ENCODE peak calls at places on chromosomes 3 and 15, in six cellular contexts. O is tibial artery, U is adrenal gland, G is upper lobe of right lung, A is breast epithelium, E is AG04450. I is an unnamed sample.

GRCh38 chr3:127637546-127637945 is 8.6 kb downstream of the PODXL2 start:
- DNase-seq in E (no peak), A (no peak), U (no peak), G (peak; percentile 4), O (no peak), I (no peak)

GRCh38 chr15:97840501-97840900 is 120.0 kb upstream of the ARRDC4 start:
- DNase-seq in E (no peak), G (no peak), A (no peak), U (no peak), O (no peak), I (no peak)

GRCh38 chr3:139953131-139953910 is 18.3 kb downstream of the CLSTN2 start:
- DNase-seq in A (no peak), E (no peak), G (no peak), U (no peak), O (no peak), I (no peak)

GRCh38 chr3:178947738-178948137 is 123.9 kb downstream of the ZMAT3 start:
- DNase-seq in O (no peak), U (no peak), E (no peak), A (no peak), G (no peak), I (no peak)

GRCh38 chr3:52292247-52293065 is 4.8 kb downstream of the GLYCTK start:
- DNase-seq in G (no peak), A (no peak), E (no peak), O (no peak), U (no peak), I (no peak)

GRCh38 chr3:179672918-179673317 is 20.1 kb downstream of the USP13 start:
- DNase-seq in O (no peak), U (no peak), E (no peak), A (no peak), G (no peak), I (no peak)

GRCh38 chr3:116179091-116179490 is 266.2 kb downstream of the LSAMP start:
- DNase-seq in O (no peak), G (no peak), U (no peak), E (peak; percentile 15), A (no peak), I (no peak)

GRCh38 chr3:54625805-54626787 is 301.8 kb downstream of the LRTM1 start:
- DNase-seq in A (no peak), E (no peak), G (no peak), O (no peak), U (no peak), I (no peak)

GRCh38 chr3:194058189-194058571 is 77.8 kb upstream of the HES1 start:
- DNase-seq in U (peak; percentile 65), O (peak; percentile 44), G (peak; percentile 75), A (peak; percentile 27), E (no peak), I (peak; percentile 13)

GRCh38 chr3:86785381-86785780 is 205.6 kb downstream of the VGLL3 start:
- DNase-seq in A (no peak), E (no peak), G (no peak), O (no peak), U (no peak), I (no peak)

GRCh38 chr3:4472766-4473165 is 5.7 kb upstream of the SUMF1 start:
- DNase-seq in U (no peak), E (no peak), A (no peak), O (no peak), G (no peak), I (no peak)

GRCh38 chr3:159828542-159828943 is 160.1 kb upstream of the IL12A start:
- DNase-seq in A (no peak), E (no peak), U (no peak), G (no peak), O (no peak), I (no peak)

GRCh38 chr15:99279290-99279689 is 28.0 kb downstream of the LRRC28 start:
- DNase-seq in U (no peak), E (no peak), O (no peak), A (no peak), G (no peak), I (no peak)

GRCh38 chr3:124049203-124049748 is 57.4 kb upstream of the ROPN1 start:
- DNase-seq in A (no peak), G (no peak), U (no peak), E (no peak), O (no peak), I (no peak)

GRCh38 chr3:155026999-155027591 is 53.0 kb upstream of the MME start:
- DNase-seq in A (no peak), U (no peak), O (no peak), E (no peak), G (no peak), I (no peak)

GRCh38 chr3:186964071-186964470 is 33.7 kb downstream of the ST6GAL1 start:
- DNase-seq in O (no peak), U (no peak), E (no peak), G (no peak), A (no peak), I (no peak)

GRCh38 chr3:15331606-15332404 is 581 bp downstream of the SH3BP5 start:
- DNase-seq in O (peak; percentile 52), E (no peak), G (peak; percentile 78), A (no peak), U (peak; percentile 70), I (peak; percentile 11)

GRCh38 chr15:71713191-71713798 is 97.1 kb upstream of the NR2E3 start:
- DNase-seq in A (peak; percentile 18), G (no peak), U (no peak), E (no peak), O (no peak), I (no peak)

GRCh38 chr3:49370585-49371290 is 12.6 kb upstream of the GPX1 start:
- DNase-seq in U (no peak), O (no peak), E (no peak), G (no peak), A (no peak), I (no peak)

GRCh38 chr15:66908503-66909095 is 156.8 kb upstream of the SMAD3 start:
- DNase-seq in E (no peak), A (no peak), U (no peak), G (no peak), O (no peak), I (no peak)

DNA sequence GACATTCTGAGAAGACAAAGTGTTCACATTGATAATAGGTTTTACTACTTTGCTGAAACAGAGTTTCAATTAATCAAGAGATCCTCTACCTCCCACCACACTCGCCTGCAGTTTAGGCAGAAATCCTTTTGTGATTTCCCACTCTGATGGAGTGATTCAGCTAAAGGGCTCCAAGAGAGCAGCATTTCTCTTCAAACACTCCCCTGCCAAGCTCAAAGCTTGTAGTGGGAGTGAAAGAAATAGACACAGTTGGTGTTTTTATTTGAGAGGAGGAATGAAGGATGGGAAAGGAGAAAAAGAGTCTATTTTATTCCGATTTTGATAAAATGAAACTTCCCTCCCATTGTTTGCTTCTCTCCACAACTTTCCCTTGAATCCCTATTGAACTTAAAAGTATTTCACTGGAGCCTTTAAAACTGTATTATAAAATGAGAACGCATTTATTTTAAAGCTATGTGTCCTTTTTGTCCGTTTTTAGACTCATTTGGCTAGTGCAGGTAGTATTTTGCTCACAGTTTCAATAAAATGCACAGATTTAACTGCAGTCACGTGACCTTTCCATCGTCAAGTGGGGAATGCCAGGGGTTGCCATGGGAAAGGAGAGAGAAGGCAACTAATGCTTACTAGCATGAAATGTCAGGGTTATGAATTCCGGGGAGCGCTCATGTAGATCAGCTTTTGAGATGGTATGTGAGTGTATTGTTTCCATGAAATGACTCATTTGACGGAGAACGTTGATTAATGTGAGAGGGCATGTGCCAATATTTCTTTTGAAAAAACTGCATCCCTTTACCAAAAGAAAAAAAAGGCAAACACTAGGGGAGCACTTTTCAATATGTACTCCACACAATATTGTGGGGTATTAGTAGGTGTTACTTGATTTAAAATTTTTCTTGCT is 7.7 kb upstream of the OSBPL11 start:
- DNase-seq in O (no peak), E (no peak), U (peak; percentile 60), A (no peak), G (no peak), I (no peak)
- TF ChIP-seq CTCF in O (no peak), E (no peak), U (peak; percentile 36), A (no peak), G (no peak), I (no peak)

DNA sequence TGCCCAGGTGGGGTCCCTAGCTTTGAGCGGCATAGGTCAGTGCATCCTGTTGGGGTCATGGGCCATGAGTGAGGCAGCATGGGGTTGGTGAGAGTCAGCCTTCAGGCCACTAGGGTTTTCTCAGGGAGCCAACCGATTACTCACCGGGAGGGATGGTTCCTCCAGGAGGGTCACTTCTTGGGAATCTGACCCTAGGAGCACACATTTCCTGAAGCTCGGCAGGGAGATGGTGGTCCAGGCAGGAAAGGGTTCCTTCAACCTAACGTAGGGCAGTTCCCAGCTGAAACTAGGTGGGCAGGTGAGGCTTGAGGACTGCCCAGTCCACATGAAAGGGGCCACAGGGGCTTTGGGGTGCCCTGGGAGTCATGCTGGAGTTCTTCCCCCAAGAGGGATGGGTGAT is 218.0 kb downstream of the UBE3A start:
- DNase-seq in G (no peak), A (no peak), O (no peak), U (no peak), E (no peak), I (no peak)
- H3K9me3 ChIP-seq in G (no peaks in the 10 kb centered on the region), A (peaks cover 50% of the 10 kb centered on the region), O (no peaks in the 10 kb centered on the region), U (no peaks in the 10 kb centered on the region), E (peaks cover 98% of the 10 kb centered on the region), I (no peaks in the 10 kb centered on the region)

DNA sequence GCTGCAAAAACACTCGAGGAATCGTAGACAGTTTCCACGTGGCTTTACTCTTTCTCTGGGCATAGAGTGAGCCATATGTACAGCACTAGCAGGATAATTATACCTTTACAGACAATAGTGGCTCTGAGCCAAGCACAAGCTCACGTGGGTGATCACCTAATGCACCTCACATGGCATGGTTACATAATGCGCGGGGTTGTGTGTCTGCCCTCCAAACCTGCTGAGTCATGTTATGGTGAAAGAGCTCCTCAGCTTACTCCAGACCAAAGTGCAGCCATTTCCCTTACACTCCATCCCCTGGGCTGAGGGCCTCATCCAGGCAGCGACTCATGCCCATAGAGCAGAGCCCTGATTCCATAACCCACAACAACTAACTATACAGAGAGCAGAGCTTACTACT is 1458.4 kb upstream of the CADM2 start:
- DNase-seq in E (no peak), U (no peak), G (no peak), O (no peak), A (no peak), I (no peak)
- H3K4me3 ChIP-seq in E (no peak overlapping the region), U (no peak overlapping the region), G (no peak overlapping the region), O (no peak overlapping the region), A (no peak overlapping the region), I (no peak overlapping the region)

GRCh38 chr3:112654979-112655378 is 14.0 kb upstream of the CCDC80 start:
- DNase-seq in A (no peak), U (no peak), E (no peak), O (no peak), G (no peak), I (no peak)

GRCh38 chr3:112654492-112654891 is 13.5 kb upstream of the CCDC80 start:
- DNase-seq in E (no peak), O (no peak), G (no peak), A (no peak), U (no peak), I (no peak)

GRCh38 chr3:112653209-112653871 is 12.4 kb upstream of the CCDC80 start:
- DNase-seq in G (no peak), U (no peak), E (peak; percentile 92), A (no peak), O (peak; percentile 28), I (no peak)

GRCh38 chr3:112656045-112656444 is 15.1 kb upstream of the CCDC80 start:
- DNase-seq in G (no peak), O (no peak), E (no peak), U (no peak), A (no peak), I (no peak)

DNA sequence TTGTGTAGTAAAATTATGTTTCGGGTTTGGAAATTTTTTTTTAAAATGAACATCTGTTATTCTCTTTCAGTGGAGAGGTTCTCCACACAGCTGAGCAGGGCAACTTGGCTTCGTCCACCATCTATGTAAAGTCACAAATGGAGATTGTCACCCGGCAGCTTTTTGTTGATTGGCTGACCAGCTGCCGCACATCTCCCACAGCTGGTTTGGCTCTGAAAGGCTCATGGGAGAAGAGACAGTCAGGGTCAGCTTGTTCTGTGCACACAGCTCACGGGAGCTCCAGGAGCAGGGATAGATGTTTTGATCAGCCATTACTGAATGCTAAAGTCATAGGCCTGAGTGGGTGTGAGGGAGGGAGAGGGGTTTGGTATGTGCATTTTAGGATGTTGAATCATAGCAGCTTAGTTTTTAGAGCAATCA is 12.9 kb upstream of the CCDC80 start:
- DNase-seq in G (no peak), U (no peak), O (no peak), E (peak; percentile 95), A (no peak), I (no peak)
- TF ChIP-seq CTCF in G (no peak), U (no peak), O (no peak), E (peak; percentile 10), A (no peak), I (no peak)